ENCODE peak calls at places on chromosomes 5 and 9, in nine cellular contexts. P, O, C, N, F, I, Z, V and M are unnamed samples.

GRCh38 chr9:87243602-87244001 is 254.1 kb upstream of the DAPK1 start:
- DNase-seq in C (no peak), I (peak), P (no peak), Z (no peak), N (no peak), F (no peak), O (no peak), V (no peak), M (no peak)

GRCh38 chr5:80254767-80255424 is 952 bp downstream of the SERINC5 start:
- DNase-seq in N (peak), O (no peak), V (no peak), P (no peak), I (peak), Z (no peak), F (peak), C (peak), M (no peak)

GRCh38 chr9:6584881-6585597 is 60.5 kb downstream of the GLDC start:
- DNase-seq in Z (no peak), N (peak), O (no peak), V (peak), C (peak), P (no peak), F (no peak), I (peak), M (no peak)

GRCh38 chr5:59357421-59357977 is 536.0 kb downstream of the PDE4D start:
- DNase-seq in N (peak), I (no peak), O (no peak), C (peak), F (no peak), Z (peak), P (peak), V (no peak), M (no peak)

GRCh38 chr5:8981016-8981415 is 564.9 kb downstream of the SEMA5A start:
- DNase-seq in C (no peak), I (peak), N (no peak), P (no peak), V (no peak), F (no peak), O (no peak), Z (no peak), M (no peak)

GRCh38 chr9:121532881-121533280 is 33.2 kb upstream of the GGTA1 start:
- DNase-seq in I (no peak), Z (peak), C (no peak), F (no peak), N (no peak), V (no peak), P (no peak), O (no peak), M (no peak)

GRCh38 chr5:62509823-62510222 is 68.8 kb upstream of the LRRC70 start:
- DNase-seq in Z (no peak), N (no peak), C (peak), F (no peak), V (no peak), O (no peak), P (no peak), I (no peak), M (no peak)

GRCh38 chr9:15834541-15834940 is 281.7 kb downstream of the CCDC171 start:
- DNase-seq in N (peak), F (no peak), C (peak), P (no peak), Z (no peak), V (no peak), I (peak), O (no peak), M (peak)

GRCh38 chr5:168736201-168736940 is 157.2 kb upstream of the PANK3 start:
- DNase-seq in I (no peak), V (no peak), P (no peak), O (no peak), Z (no peak), C (peak), F (no peak), N (no peak), M (no peak)

GRCh38 chr5:149141957-149142851 is 911 bp downstream of the ABLIM3 start:
- DNase-seq in V (no peak), O (no peak), N (peak), P (peak), I (peak), C (no peak), Z (no peak), F (peak), M (no peak)

GRCh38 chr5:32916648-32917047 is 205.5 kb downstream of the NPR3 start:
- DNase-seq in C (peak), Z (no peak), N (peak), O (no peak), I (peak), P (no peak), V (peak), F (no peak), M (no peak)

GRCh38 chr9:95726756-95727155 is 148.7 kb upstream of the ERCC6L2 start:
- DNase-seq in N (peak), P (no peak), V (peak), C (peak), I (peak), Z (no peak), F (no peak), O (no peak), M (peak)

GRCh38 chr9:118170032-118170955 is 466.1 kb downstream of the TLR4 start:
- DNase-seq in Z (no peak), C (peak), F (peak), O (no peak), V (no peak), I (peak), P (no peak), N (peak), M (peak)

GRCh38 chr5:132746592-132747063 is 598 bp upstream of the CCNI2 start:
- DNase-seq in N (peak), V (peak), C (no peak), I (no peak), O (no peak), Z (no peak), P (no peak), F (no peak), M (no peak)
- TF ChIP-seq CTCF in N (peak), V (peak), C (peak), I (peak), O (no peak), Z (no peak), P (no peak), F (no peak), M (peak)

GRCh38 chr5:147750065-147750464 is 32.5 kb downstream of the JAKMIP2 start:
- DNase-seq in V (no peak), I (no peak), F (no peak), C (no peak), O (no peak), P (no peak), N (peak), Z (no peak), M (no peak)
- H3K4me3 ChIP-seq in V (no peak), I (no peak), F (no peak), C (no peak), O (no peak), P (no peak), N (no peak), Z (no peak), M (no peak)

GRCh38 chr5:124961517-124961916 is 215.1 kb upstream of the ZNF608 start:
- DNase-seq in P (no peak), F (no peak), I (no peak), O (no peak), V (no peak), Z (no peak), N (no peak), C (no peak), M (no peak)

GRCh38 chr5:124962735-124963134 is 216.3 kb upstream of the ZNF608 start:
- DNase-seq in Z (no peak), C (no peak), O (no peak), F (no peak), I (no peak), P (no peak), N (no peak), V (no peak), M (no peak)

GRCh38 chr5:124963236-124963929 is 216.9 kb upstream of the ZNF608 start:
- DNase-seq in I (peak), O (peak), P (no peak), N (peak), Z (no peak), F (no peak), V (no peak), C (peak), M (peak)

GRCh38 chr5:124957063-124957462 is 210.6 kb upstream of the ZNF608 start:
- DNase-seq in I (no peak), F (no peak), C (no peak), P (no peak), O (no peak), V (no peak), N (no peak), Z (no peak), M (no peak)

DNA sequence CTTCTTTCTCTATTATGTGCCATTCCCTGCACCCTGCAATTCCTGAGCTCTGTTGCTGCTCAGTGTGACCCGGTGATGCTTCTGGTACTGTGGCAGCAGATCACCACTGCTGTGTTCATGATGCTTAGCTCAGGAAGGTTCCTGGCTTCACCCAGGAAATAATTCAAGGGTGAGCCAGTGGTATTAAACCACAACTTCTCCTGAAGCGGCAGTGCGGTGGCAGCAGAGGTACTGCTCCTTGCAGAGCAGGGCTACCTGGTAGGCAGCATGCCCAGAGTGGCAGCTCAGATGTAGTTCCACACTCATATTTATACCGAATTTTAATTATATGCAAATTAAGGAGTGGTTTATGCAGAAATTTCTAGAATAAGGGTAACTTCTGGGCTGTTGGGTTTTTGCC is 213.8 kb upstream of the ZNF608 start:
- DNase-seq in N (no peak), C (no peak), I (no peak), V (no peak), P (no peak), F (no peak), O (no peak), Z (no peak), M (no peak)
- TF ChIP-seq CTCF in N (no peak), C (no peak), I (no peak), V (no peak), P (no peak), F (no peak), O (no peak), Z (no peak), M (no peak)

GRCh38 chr5:132829742-132830435 is 558 bp downstream of the SHROOM1 start:
- DNase-seq in V (peak), C (peak), Z (peak), I (peak), O (no peak), N (peak), F (peak), P (peak), M (no peak)
- H3K4me3 ChIP-seq in V (peak), C (peak), Z (peak), I (peak), O (peak), N (peak), F (peak), P (peak), M (peak)

GRCh38 chr5:114789773-114790402 is 379.8 kb downstream of the TRIM36 start:
- DNase-seq in V (peak), N (peak), O (no peak), Z (no peak), F (no peak), P (no peak), I (peak), C (peak), M (no peak)
- TF ChIP-seq CTCF in V (peak), N (no peak), O (peak), Z (no peak), F (no peak), P (peak), I (peak), C (no peak), M (no peak)

GRCh38 chr9:132163876-132164603 is 2.2 kb downstream of the NTNG2 start:
- DNase-seq in O (no peak), I (no peak), N (peak), V (no peak), P (no peak), F (no peak), Z (no peak), C (no peak), M (no peak)
- H3K4me3 ChIP-seq in O (no peak), I (no peak), N (no peak), V (no peak), P (peak), F (no peak), Z (peak), C (no peak), M (no peak)

GRCh38 chr5:76521240-76521758 is 101.9 kb downstream of the F2RL2 start:
- DNase-seq in O (no peak), C (peak), Z (no peak), I (peak), N (peak), F (no peak), V (no peak), P (no peak), M (no peak)

GRCh38 chr5:76524872-76525271 is 98.3 kb downstream of the F2RL2 start:
- DNase-seq in P (no peak), N (no peak), V (no peak), F (no peak), I (no peak), O (no peak), Z (no peak), C (peak), M (no peak)

GRCh38 chr5:76526950-76527349 is 96.3 kb downstream of the F2RL2 start:
- DNase-seq in Z (no peak), I (no peak), P (no peak), V (no peak), N (no peak), O (no peak), F (no peak), C (peak), M (no peak)

GRCh38 chr5:76522103-76522942 is 100.9 kb downstream of the F2RL2 start:
- DNase-seq in V (no peak), O (no peak), Z (no peak), I (no peak), F (no peak), P (no peak), C (peak), N (no peak), M (no peak)

GRCh38 chr5:76524101-76524835 is 98.9 kb downstream of the F2RL2 start:
- DNase-seq in N (no peak), C (peak), P (no peak), I (no peak), V (no peak), O (no peak), F (no peak), Z (no peak), M (no peak)
- TF ChIP-seq CTCF in N (no peak), C (no peak), P (no peak), I (no peak), V (no peak), O (no peak), F (no peak), Z (no peak), M (no peak)